ENCODE peak calls at places on chromosomes 2 and 18, in four cellular contexts. W, F, Y and O are unnamed samples. For H3K27me3, the result is how much of the 10 kb centered on the place peaks cover.

GRCh38 chr2:118197011-118197695 is 108.9 kb downstream of the INSIG2 start:
- DNase-seq in W (no peak), F (no peak), Y (no peak), O (no peak)

GRCh38 chr2:213806125-213806726 is 522.0 kb downstream of the SPAG16 start:
- DNase-seq in W (no peak), F (no peak), Y (peak), O (no peak)

GRCh38 chr2:164839914-164840457 is 1.6 kb downstream of the COBLL1 start:
- DNase-seq in W (no peak), F (no peak), Y (peak), O (no peak)

GRCh38 chr2:173231042-173231441 is 123.6 kb upstream of the CDCA7 start:
- DNase-seq in W (peak), F (no peak), Y (no peak), O (no peak)

GRCh38 chr18:27696148-27696547 is 480.8 kb downstream of the CDH2 start:
- DNase-seq in W (no peak), F (no peak), Y (no peak), O (no peak)

GRCh38 chr2:215794829-215795546 is 218.4 kb downstream of the MREG start:
- DNase-seq in W (no peak), F (no peak), Y (no peak), O (no peak)

GRCh38 chr2:221572821-221573429 is 821 bp upstream of the EPHA4 start:
- DNase-seq in W (peak), F (no peak), Y (peak), O (no peak)

GRCh38 chr2:202344178-202344577 is 31.9 kb upstream of the BMPR2 start:
- DNase-seq in W (no peak), F (no peak), Y (peak), O (no peak)

GRCh38 chr2:170155022-170155722 is 22.8 kb upstream of the MYO3B start:
- DNase-seq in W (no peak), F (no peak), Y (peak), O (no peak)

GRCh38 chr2:169069341-169069740 is at the start of gene DHRS9:
- DNase-seq in W (no peak), F (no peak), Y (peak), O (peak)

GRCh38 chr18:36355511-36355910 is 58.0 kb downstream of the FHOD3 start:
- DNase-seq in W (no peak), F (no peak), Y (no peak), O (no peak)

GRCh38 chr2:217316743-217317142 is 456.9 kb upstream of the TNP1 start:
- DNase-seq in W (no peak), F (no peak), Y (peak), O (no peak)

GRCh38 chr2:213235741-213236140 is 48.5 kb upstream of the SPAG16 start:
- DNase-seq in W (no peak), F (no peak), Y (no peak), O (no peak)

GRCh38 chr2:96470636-96471035 is 34.5 kb downstream of the NEURL3 start:
- DNase-seq in W (no peak), F (no peak), Y (no peak), O (no peak)

GRCh38 chr2:100865819-100866462 is 46.0 kb downstream of the NPAS2 start:
- DNase-seq in W (no peak), F (no peak), Y (peak), O (peak)

GRCh38 chr2:223076573-223076972 is 24.6 kb downstream of the KCNE4 start:
- DNase-seq in W (no peak), F (no peak), Y (peak), O (peak)

GRCh38 chr2:170814551-170815245 is 2.0 kb upstream of the GAD1 start:
- DNase-seq in W (no peak), F (no peak), Y (no peak), O (no peak)

GRCh38 chr2:46481541-46482193 is 2.3 kb downstream of the TMEM247 start:
- DNase-seq in W (no peak), F (peak), Y (peak), O (no peak)

GRCh38 chr2:143128681-143129580 is at the start of gene ARHGAP15:
- DNase-seq in W (no peak), F (no peak), Y (no peak), O (no peak)

GRCh38 chr2:28507806-28508764 is 12.2 kb downstream of the PLB1 start:
- DNase-seq in W (no peak), F (no peak), Y (peak), O (peak)

GRCh38 chr2:238339814-238340213 is 19.5 kb downstream of the TRAF3IP1 start:
- DNase-seq in W (no peak), F (no peak), Y (no peak), O (no peak)
- TF ChIP-seq CTCF in W (peak), F (no peak), Y (peak), O (no peak)

GRCh38 chr2:119431155-119431975 is at the start of gene TMEM37:
- DNase-seq in W (peak), F (no peak), Y (no peak), O (no peak)
- H3K4me3 ChIP-seq in W (peak), F (peak), Y (peak), O (peak)

DNA sequence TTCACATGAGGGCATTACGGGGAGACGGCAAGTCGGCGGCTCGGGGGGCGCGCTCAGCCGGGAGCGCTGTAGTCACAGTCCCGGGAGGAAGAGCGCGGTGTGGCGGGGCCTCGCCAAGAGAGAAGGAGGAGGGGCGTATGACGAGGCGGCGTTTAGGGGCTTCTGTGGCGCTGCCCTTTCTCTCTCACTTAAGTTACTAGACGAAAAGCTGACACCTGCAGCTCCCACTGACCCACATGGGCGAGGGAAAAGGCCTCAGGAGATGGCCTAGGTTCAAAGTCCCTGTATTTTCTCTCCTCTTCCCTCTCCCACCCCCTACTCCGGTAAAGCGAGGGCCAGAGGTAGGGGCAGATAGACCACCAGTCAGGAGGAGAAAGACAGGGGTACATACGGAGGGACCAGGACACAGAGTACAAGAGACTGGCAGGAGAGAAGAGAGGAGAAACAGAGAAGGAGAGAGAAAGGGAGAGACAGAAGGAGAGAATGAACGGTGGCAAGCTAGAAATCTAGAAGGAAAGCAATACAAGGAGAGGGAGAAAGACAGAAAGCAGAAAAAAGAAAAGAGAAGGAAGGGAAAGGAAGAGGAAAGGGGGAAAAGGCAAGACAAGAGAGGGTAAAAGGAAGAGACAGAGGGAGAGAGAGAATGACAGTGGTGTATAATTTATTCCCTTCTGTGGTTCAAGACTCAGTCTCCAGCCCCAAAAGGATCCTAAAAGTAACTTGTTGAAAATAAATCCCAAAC is 3.8 kb downstream of the SIX2 start:
- DNase-seq in W (no peak), F (no peak), Y (no peak), O (no peak)
- H3K27me3 ChIP-seq in W (under half), F (half or more), Y (under half), O (half or more)

DNA sequence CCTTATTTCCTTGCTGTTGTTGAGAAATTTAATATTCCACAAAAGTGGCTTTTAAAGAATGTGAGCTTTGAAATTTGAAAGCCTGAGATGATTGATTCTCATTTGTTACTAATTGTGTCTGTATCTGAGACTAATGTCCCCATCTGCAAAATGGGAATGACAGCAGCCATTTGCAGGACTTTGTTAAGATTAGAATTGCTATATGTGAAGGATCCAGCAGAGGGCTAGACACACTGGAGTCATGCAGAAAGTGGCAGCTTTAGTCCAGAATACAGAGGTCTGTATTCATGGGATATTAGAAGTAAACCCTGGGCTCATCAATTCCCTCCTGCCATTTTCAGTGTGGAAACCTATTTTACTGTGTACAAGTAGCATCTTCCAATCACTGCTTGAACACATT is 296.5 kb upstream of the GYPC start:
- DNase-seq in W (no peak), F (no peak), Y (no peak), O (no peak)
- TF ChIP-seq CTCF in W (no peak), F (no peak), Y (no peak), O (peak)

DNA sequence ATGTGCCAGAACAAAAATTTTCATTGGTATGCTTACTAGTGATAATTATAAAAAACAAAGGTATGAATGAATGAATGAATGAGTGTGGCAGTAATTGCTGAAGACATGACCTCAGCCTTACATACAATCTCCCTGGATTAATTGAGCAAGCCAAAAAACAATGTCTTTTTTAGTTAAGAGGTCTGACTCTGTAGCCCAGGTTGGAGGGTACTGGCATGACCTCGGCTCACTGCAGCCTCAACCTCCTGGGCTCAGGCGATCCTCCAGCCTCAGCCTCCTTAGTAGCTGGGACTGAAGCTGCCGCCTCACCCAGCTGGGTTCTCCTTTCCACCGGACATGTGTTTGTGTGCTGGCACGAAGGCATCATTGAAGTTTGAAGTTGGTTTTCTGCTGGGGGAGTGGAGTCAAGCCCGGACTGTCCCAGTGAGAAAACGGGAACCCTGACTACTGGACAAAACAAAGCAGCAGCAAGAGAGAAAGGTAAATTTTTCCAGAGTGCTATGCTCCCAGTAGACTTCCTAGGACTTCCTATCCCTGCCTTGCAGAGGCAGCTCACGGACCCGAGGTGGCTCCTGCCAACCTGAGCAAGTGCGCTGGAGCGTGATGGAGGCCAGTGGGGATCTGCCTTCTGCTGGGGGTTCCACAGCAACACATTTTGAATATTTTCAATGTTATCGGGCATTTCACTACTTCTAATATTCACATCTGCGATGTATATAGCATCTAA is 6.4 kb upstream of the IMP4 start:
- DNase-seq in W (no peak), F (no peak), Y (no peak), O (no peak)
- H3K4me3 ChIP-seq in W (no peak), F (no peak), Y (no peak), O (no peak)

GRCh38 chr2:205772983-205773382 is 90.7 kb downstream of the NRP2 start:
- DNase-seq in W (no peak), F (no peak), Y (no peak), O (no peak)
- H3K27me3 ChIP-seq in W (under half), F (under half), Y (under half), O (under half)

GRCh38 chr2:234867882-234868285 is 83.9 kb upstream of the SH3BP4 start:
- DNase-seq in W (no peak), F (no peak), Y (no peak), O (no peak)
- TF ChIP-seq CTCF in W (no peak), F (no peak), Y (no peak), O (no peak)

GRCh38 chr2:109324859-109325258 is 195.9 kb downstream of the SH3RF3 start:
- DNase-seq in W (peak), F (peak), Y (peak), O (peak)

GRCh38 chr2:109322111-109322510 is 193.1 kb downstream of the SH3RF3 start:
- DNase-seq in W (peak), F (peak), Y (peak), O (no peak)

GRCh38 chr2:109326306-109326705 is 197.3 kb downstream of the SH3RF3 start:
- DNase-seq in W (no peak), F (no peak), Y (no peak), O (no peak)

GRCh38 chr2:109322646-109323045 is 193.6 kb downstream of the SH3RF3 start:
- DNase-seq in W (no peak), F (no peak), Y (no peak), O (no peak)

DNA sequence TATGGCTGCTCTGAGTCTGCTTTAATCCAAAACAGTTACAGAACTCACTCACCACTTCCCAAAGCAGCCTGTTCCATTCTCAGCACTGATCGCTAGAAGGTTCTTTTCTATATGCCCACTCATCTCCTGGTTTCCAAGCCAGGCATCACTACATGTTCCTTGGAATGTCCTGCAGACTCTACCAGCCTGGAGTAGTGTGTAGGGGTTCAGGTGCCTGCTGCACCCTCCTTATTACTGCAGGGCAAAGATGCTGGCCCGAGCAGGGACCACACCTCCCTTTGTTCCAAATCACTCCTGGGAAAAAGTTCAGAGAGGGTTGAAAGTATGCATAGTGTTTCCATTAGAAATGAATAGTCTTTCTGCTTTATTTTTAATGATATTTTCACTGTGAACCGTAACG is 196.6 kb downstream of the SH3RF3 start:
- DNase-seq in W (no peak), F (no peak), Y (no peak), O (no peak)
- H3K4me3 ChIP-seq in W (no peak), F (no peak), Y (no peak), O (no peak)

DNA sequence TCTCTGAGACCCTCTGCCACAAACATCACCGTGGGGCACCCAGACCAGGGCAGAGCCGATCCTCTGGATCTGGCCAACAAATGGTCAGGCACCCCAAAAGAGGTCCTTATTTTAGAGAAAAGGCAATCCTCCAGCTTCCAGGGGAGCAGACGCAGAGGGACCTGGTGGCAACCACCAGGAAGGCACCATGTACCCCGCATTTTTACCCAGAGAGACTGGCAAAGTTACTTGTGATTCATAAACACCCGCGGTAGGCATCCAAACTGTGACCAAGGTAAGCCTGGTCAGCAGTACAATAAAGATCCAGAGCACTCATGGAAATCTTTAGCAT is 10.5 kb downstream of the LIMS2 start:
- DNase-seq in W (no peak), F (no peak), Y (no peak), O (no peak)
- H3K27me3 ChIP-seq in W (under half), F (under half), Y (under half), O (under half)

DNA sequence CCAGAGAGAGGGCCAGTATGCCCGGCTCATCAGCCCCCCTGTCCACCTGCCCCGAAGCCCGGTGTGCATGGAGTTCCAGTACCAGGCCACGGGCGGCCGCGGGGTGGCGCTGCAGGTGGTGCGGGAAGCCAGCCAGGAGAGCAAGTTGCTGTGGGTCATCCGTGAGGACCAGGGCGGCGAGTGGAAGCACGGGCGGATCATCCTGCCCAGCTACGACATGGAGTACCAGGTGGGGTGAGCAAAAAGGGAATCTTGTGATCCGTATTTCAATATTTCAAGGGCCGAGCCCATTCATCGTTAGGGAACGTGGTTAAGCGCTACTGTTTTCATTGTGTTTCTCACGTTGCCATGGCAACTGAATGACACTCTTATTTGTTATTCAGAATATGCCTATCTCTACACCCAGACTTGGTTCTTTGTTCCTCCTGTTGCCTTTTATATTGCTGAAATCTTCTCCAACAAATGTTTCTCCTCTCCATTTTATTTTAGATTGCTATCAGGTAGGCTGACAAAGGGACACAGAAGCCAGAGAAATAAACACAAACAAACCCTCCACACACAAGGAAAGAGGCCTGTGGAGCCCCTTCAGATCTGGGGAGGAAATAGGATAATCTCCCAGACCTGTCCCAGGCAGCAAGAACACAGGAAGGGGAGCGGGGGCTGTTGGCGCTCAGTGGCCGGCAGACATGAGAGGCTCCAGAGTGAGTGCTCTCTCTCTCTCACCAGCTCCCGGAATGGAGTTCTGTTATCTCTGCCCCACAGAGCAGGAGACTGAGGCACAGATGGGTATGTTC is 81.6 kb downstream of the NRP2 start:
- DNase-seq in W (no peak), F (peak), Y (peak), O (no peak)
- TF ChIP-seq CTCF in W (peak), F (peak), Y (peak), O (peak)